ENCODE peak calls at places on chromosomes 2 and 18, in six cellular contexts. I, M, U, X, O and J are unnamed samples.

GRCh38 chr2:138415891-138416494 is 85.6 kb upstream of the SPOPL start:
- DNase-seq in I (peak), M (no peak), U (no peak), O (peak), X (no peak), J (peak)

GRCh38 chr18:641224-641623 is 16.2 kb upstream of the TYMS start:
- DNase-seq in U (no peak), M (no peak), X (no peak), I (no peak), O (no peak), J (no peak)

GRCh38 chr2:130388221-130388907 is 32.5 kb downstream of the PTPN18 start:
- DNase-seq in I (no peak), O (no peak), M (no peak), X (no peak), U (no peak), J (no peak)

GRCh38 chr2:109554758-109555157 is 59.0 kb downstream of the SEPTIN10 start:
- DNase-seq in M (no peak), O (no peak), U (no peak), X (no peak), I (no peak), J (no peak)

GRCh38 chr2:215619022-215619958 is 183.4 kb upstream of the FN1 start:
- DNase-seq in X (no peak), M (peak), I (peak), O (peak), U (peak), J (peak)

GRCh38 chr18:3452750-3453539 is 3.0 kb downstream of the TGIF1 start:
- DNase-seq in X (no peak), O (peak), I (peak), M (no peak), U (no peak), J (no peak)

GRCh38 chr2:220779918-220780317 is 792.2 kb downstream of the EPHA4 start:
- DNase-seq in O (peak), X (no peak), U (no peak), M (no peak), I (peak), J (peak)

GRCh38 chr18:63161728-63162195 is 157.8 kb downstream of the BCL2 start:
- DNase-seq in M (no peak), O (peak), I (peak), U (peak), X (peak), J (peak)

GRCh38 chr2:230925443-230925878 is 419 bp upstream of the GPR55 start:
- DNase-seq in I (no peak), O (no peak), X (peak), M (no peak), U (no peak), J (no peak)

GRCh38 chr2:184598313-184599053 is at the start of gene ZNF804A:
- DNase-seq in I (peak), O (peak), X (peak), M (no peak), U (no peak), J (peak)

GRCh38 chr2:146079216-146079615 is 1559.3 kb upstream of the ZEB2 start:
- DNase-seq in U (no peak), O (no peak), X (no peak), M (no peak), I (peak), J (peak)

GRCh38 chr18:75752864-75753263 is 325.4 kb upstream of the SMIM21 start:
- DNase-seq in U (no peak), M (no peak), O (no peak), I (no peak), X (no peak), J (no peak)

GRCh38 chr2:11355194-11356053 is 11.0 kb upstream of the ROCK2 start:
- DNase-seq in M (no peak), O (no peak), X (no peak), I (no peak), U (no peak), J (no peak)

GRCh38 chr2:10228611-10229365 is 73.9 kb upstream of the HPCAL1 start:
- DNase-seq in O (no peak), X (no peak), M (no peak), I (no peak), U (no peak), J (no peak)

GRCh38 chr18:9594782-9595181 is 19.6 kb downstream of the PPP4R1 start:
- DNase-seq in I (no peak), O (no peak), X (no peak), U (no peak), M (no peak), J (no peak)

GRCh38 chr18:67766930-67767329 is 250.4 kb upstream of the DSEL start:
- DNase-seq in X (no peak), M (no peak), O (peak), U (no peak), I (peak), J (peak)

GRCh38 chr2:185174353-185174752 is 564.3 kb upstream of the FSIP2 start:
- DNase-seq in I (no peak), O (no peak), M (no peak), X (no peak), U (no peak), J (no peak)

GRCh38 chr2:119282966-119283511 is 59.4 kb downstream of the STEAP3 start:
- DNase-seq in U (no peak), X (no peak), I (peak), M (no peak), O (no peak), J (no peak)

GRCh38 chr2:31297751-31298150 is 63.8 kb downstream of the EHD3 start:
- DNase-seq in M (no peak), U (no peak), I (peak), O (peak), X (no peak), J (peak)